ENCODE peak calls at places on chromosomes 3 and 15, in eight cellular contexts. D is B cell; A is tibial nerve; Q is HepG2; M is NB4; T is activated CD4-positive, alpha-beta T cell treated with anti-CD3 and anti-CD28 coated beads, Interleukin-2, amount 50 U/mL, for 24 hours; W is NCI-H748 treated with DMSO at 0.1 percent for 48 hours; K is left ventricle myocardium superior. I is an unnamed sample.

GRCh38 chr3:45682311-45682710 is 6.9 kb upstream of the SACM1L start:
- DNase-seq in D (no peak), A (no peak), Q (no peak), M (no peak), T (no peak), W (no peak), K (no peak), I (no peak)

GRCh38 chr3:56269755-56270154 is 198.5 kb downstream of the ERC2 start:
- DNase-seq in D (no peak), A (no peak), Q (no peak), M (no peak), T (no peak), W (no peak), K (no peak), I (no peak)

GRCh38 chr15:63439536-63440264 is 58.1 kb upstream of the CA12 start:
- DNase-seq in D (no peak), A (no peak), Q (no peak), M (no peak), T (no peak), W (no peak), K (no peak), I (peak)

GRCh38 chr3:185981621-185982020 is 43.8 kb upstream of the TRA2B start:
- DNase-seq in D (no peak), A (no peak), Q (no peak), M (no peak), T (no peak), W (no peak), K (no peak), I (peak)

GRCh38 chr3:183085634-183086390 is 13.5 kb downstream of the MCCC1 start:
- DNase-seq in D (no peak), A (no peak), Q (no peak), M (peak), T (no peak), W (no peak), K (no peak), I (peak)

GRCh38 chr15:33675246-33675645 is 293.1 kb upstream of the CHRM5 start:
- DNase-seq in D (no peak), A (peak), Q (no peak), M (peak), T (no peak), W (peak), K (no peak), I (peak)

GRCh38 chr3:55906896-55907295 is 419.8 kb upstream of the WNT5A start:
- DNase-seq in D (no peak), A (no peak), Q (no peak), M (no peak), T (no peak), W (no peak), K (no peak), I (no peak)

GRCh38 chr3:100114413-100115030 is at the start of gene FILIP1L:
- DNase-seq in D (no peak), A (no peak), Q (peak), M (no peak), T (no peak), W (no peak), K (peak), I (no peak)

GRCh38 chr3:171396048-171396447 is 64.2 kb downstream of the TNIK start:
- DNase-seq in D (no peak), A (no peak), Q (peak), M (no peak), T (no peak), W (no peak), K (no peak), I (peak)